ENCODE peak calls at places on chromosome 6, in nine cellular contexts. I is heart right ventricle, V is spleen, K is endothelial cell of umbilical vein, T is fibroblast of lung, X is astrocyte of the spinal cord, M is mucosa of descending colon, L is hepatocyte, P is fibroblast of the aortic adventitia. G is an unnamed sample.

GRCh38 chr6:121686611-121687023 is 251.2 kb downstream of the GJA1 start:
- DNase-seq in K (no peak), T (no peak), M (peak), V (no peak), L (no peak), P (no peak), X (no peak), I (no peak), G (no peak)

GRCh38 chr6:131792091-131792496 is 15.7 kb upstream of the ENPP1 start:
- DNase-seq in K (no peak), X (peak), L (no peak), T (peak), P (no peak), M (no peak), I (no peak), V (no peak), G (no peak)

GRCh38 chr6:16286151-16286522 is 47.8 kb downstream of the GMPR start:
- DNase-seq in T (peak), K (peak), M (no peak), P (peak), L (peak), I (peak), X (peak), V (no peak), G (no peak)

GRCh38 chr6:30544666-30545272 is 11.5 kb downstream of the GNL1 start:
- DNase-seq in K (peak), V (no peak), I (peak), M (no peak), T (peak), P (peak), X (peak), L (peak), G (no peak)

GRCh38 chr6:75691012-75691411 is 58.0 kb upstream of the MYO6 start:
- DNase-seq in P (peak), K (no peak), M (no peak), L (no peak), X (peak), I (no peak), T (peak), V (no peak), G (no peak)

GRCh38 chr6:37516076-37516919 is 16.6 kb upstream of the CCDC167 start:
- DNase-seq in T (no peak), L (peak), K (no peak), M (peak), P (no peak), I (no peak), V (peak), X (peak), G (no peak)

GRCh38 chr6:168292911-168293310 is 26.7 kb downstream of the DACT2 start:
- DNase-seq in L (peak), T (no peak), X (no peak), M (no peak), P (no peak), I (no peak), K (no peak), V (no peak), G (no peak)

GRCh38 chr6:149935246-149935645 is 6.6 kb upstream of the ULBP2 start:
- DNase-seq in M (no peak), V (no peak), L (no peak), K (no peak), P (no peak), X (no peak), I (no peak), T (peak), G (no peak)

GRCh38 chr6:147566244-147566898 is 57.9 kb downstream of the SAMD5 start:
- DNase-seq in I (no peak), L (no peak), P (no peak), X (no peak), T (no peak), M (no peak), V (no peak), K (no peak), G (no peak)

GRCh38 chr6:112979830-112980229 is 632.7 kb downstream of the RFPL4B start:
- DNase-seq in L (peak), T (peak), M (no peak), V (no peak), X (peak), I (peak), P (peak), K (peak), G (no peak)

GRCh38 chr6:30685157-30685976 is 1.1 kb downstream of the PPP1R18 start:
- DNase-seq in P (peak), I (no peak), L (no peak), K (peak), V (peak), T (no peak), M (peak), X (peak), G (no peak)

GRCh38 chr6:125974214-125974866 is 12.0 kb upstream of the TRMT11 start:
- DNase-seq in P (peak), I (no peak), T (peak), M (no peak), X (peak), V (no peak), K (peak), L (peak), G (no peak)

GRCh38 chr6:36724514-36725385 is 27.1 kb downstream of the RAB44 start:
- DNase-seq in T (peak), K (peak), X (peak), L (peak), M (peak), P (peak), V (peak), I (peak), G (no peak)

GRCh38 chr6:36917541-36918193 is 31.9 kb downstream of the C6orf89 start:
- DNase-seq in T (peak), P (peak), I (no peak), L (peak), K (no peak), X (no peak), V (no peak), M (no peak), G (no peak)

GRCh38 chr6:105587349-105588115 is 184.7 kb upstream of the PREP start:
- DNase-seq in K (no peak), L (no peak), V (no peak), X (no peak), M (no peak), I (no peak), T (peak), P (no peak), G (no peak)

GRCh38 chr6:75196051-75196743 is 9.7 kb downstream of the COL12A1 start:
- DNase-seq in V (no peak), T (peak), I (no peak), L (no peak), M (no peak), K (peak), P (peak), X (peak), G (peak)

GRCh38 chr6:16723833-16724232 is 37.4 kb downstream of the ATXN1 start:
- DNase-seq in P (peak), V (no peak), M (no peak), I (no peak), T (peak), L (peak), X (peak), K (peak), G (peak)

GRCh38 chr6:32665621-32666140 is 776 bp downstream of the HLA-DQB1 start:
- DNase-seq in T (no peak), P (no peak), K (no peak), I (no peak), X (no peak), L (no peak), V (no peak), M (no peak), G (no peak)

GRCh38 chr6:123838612-123839279 is 35.1 kb downstream of the NKAIN2 start:
- DNase-seq in T (no peak), X (no peak), L (no peak), K (no peak), V (no peak), P (no peak), I (no peak), M (no peak), G (no peak)

GRCh38 chr6:16747232-16748027 is 13.8 kb downstream of the ATXN1 start:
- DNase-seq in V (no peak), I (no peak), K (no peak), P (peak), X (peak), L (peak), M (no peak), T (peak), G (peak)

GRCh38 chr6:29647927-29648642 is 8.8 kb upstream of the MOG start:
- DNase-seq in L (peak), K (peak), M (no peak), X (peak), I (no peak), T (peak), P (peak), V (no peak), G (no peak)

GRCh38 chr6:73418081-73418741 is 23.6 kb downstream of the DDX43 start:
- DNase-seq in K (no peak), V (no peak), T (peak), P (no peak), I (no peak), L (no peak), X (peak), M (no peak), G (no peak)

GRCh38 chr6:1641391-1641790 is 31.7 kb downstream of the FOXC1 start:
- DNase-seq in M (no peak), L (peak), V (no peak), T (peak), I (no peak), K (no peak), P (no peak), X (no peak), G (peak)

GRCh38 chr6:15296249-15296648 is 50.4 kb downstream of the JARID2 start:
- DNase-seq in M (no peak), V (no peak), T (no peak), X (no peak), P (no peak), L (no peak), I (no peak), K (no peak), G (no peak)

GRCh38 chr6:25972128-25972527 is 9.5 kb downstream of the TRIM38 start:
- DNase-seq in I (no peak), M (no peak), P (no peak), V (no peak), T (no peak), K (no peak), L (no peak), X (no peak), G (no peak)

GRCh38 chr6:38436726-38437465 is 202.8 kb downstream of the BTBD9 start:
- DNase-seq in L (peak), M (no peak), X (peak), T (peak), P (peak), V (no peak), K (peak), I (no peak), G (peak)

GRCh38 chr6:87333591-87334181 is 4.6 kb upstream of the GJB7 start:
- DNase-seq in K (no peak), T (peak), L (no peak), M (no peak), P (peak), V (no peak), I (peak), X (no peak), G (peak)

GRCh38 chr6:133964052-133964451 is 11.0 kb downstream of the TBPL1 start:
- DNase-seq in K (peak), T (peak), V (no peak), L (no peak), I (no peak), P (peak), X (peak), M (no peak), G (peak)

GRCh38 chr6:88008821-88009220 is 38.8 kb upstream of the SPACA1 start:
- DNase-seq in K (no peak), T (peak), V (no peak), M (no peak), P (no peak), I (no peak), X (peak), L (no peak), G (no peak)

GRCh38 chr6:111777357-111777756 is 95.9 kb downstream of the FYN start:
- DNase-seq in T (no peak), M (no peak), X (no peak), V (no peak), L (no peak), I (no peak), K (no peak), P (no peak), G (no peak)

GRCh38 chr6:168709034-168709433 is 268.1 kb downstream of the SMOC2 start:
- DNase-seq in X (no peak), M (no peak), P (no peak), T (no peak), I (no peak), L (no peak), K (no peak), V (no peak), G (no peak)

GRCh38 chr6:23086100-23086499 is 516.7 kb downstream of the HDGFL1 start:
- DNase-seq in L (no peak), M (no peak), X (no peak), I (no peak), V (no peak), T (no peak), P (no peak), K (no peak), G (no peak)

GRCh38 chr6:23077797-23078196 is 508.4 kb downstream of the HDGFL1 start:
- DNase-seq in T (no peak), I (no peak), X (no peak), M (no peak), L (no peak), K (no peak), P (no peak), V (no peak), G (no peak)

GRCh38 chr6:23081701-23082100 is 512.3 kb downstream of the HDGFL1 start:
- DNase-seq in X (no peak), M (no peak), I (no peak), L (no peak), V (no peak), P (no peak), K (no peak), T (no peak), G (no peak)
- TF ChIP-seq CTCF in X (peak), M (no peak), I (no peak), L (no peak), V (no peak), P (peak), K (no peak), T (peak), G (peak)

GRCh38 chr6:140001005-140001404 is 626.6 kb upstream of the CITED2 start:
- DNase-seq in K (no peak), I (no peak), L (no peak), P (peak), V (no peak), T (no peak), X (no peak), M (no peak), G (no peak)

GRCh38 chr6:140002406-140003022 is 628.1 kb upstream of the CITED2 start:
- DNase-seq in P (peak), M (no peak), L (no peak), X (no peak), I (no peak), K (no peak), V (no peak), T (no peak), G (no peak)

GRCh38 chr6:139996253-139996834 is 621.9 kb upstream of the CITED2 start:
- DNase-seq in T (peak), X (no peak), I (no peak), M (no peak), P (no peak), V (no peak), K (no peak), L (peak), G (no peak)

GRCh38 chr6:140003217-140003616 is 628.8 kb upstream of the CITED2 start:
- DNase-seq in T (no peak), M (no peak), P (no peak), I (no peak), K (no peak), L (no peak), X (no peak), V (no peak), G (no peak)

DNA sequence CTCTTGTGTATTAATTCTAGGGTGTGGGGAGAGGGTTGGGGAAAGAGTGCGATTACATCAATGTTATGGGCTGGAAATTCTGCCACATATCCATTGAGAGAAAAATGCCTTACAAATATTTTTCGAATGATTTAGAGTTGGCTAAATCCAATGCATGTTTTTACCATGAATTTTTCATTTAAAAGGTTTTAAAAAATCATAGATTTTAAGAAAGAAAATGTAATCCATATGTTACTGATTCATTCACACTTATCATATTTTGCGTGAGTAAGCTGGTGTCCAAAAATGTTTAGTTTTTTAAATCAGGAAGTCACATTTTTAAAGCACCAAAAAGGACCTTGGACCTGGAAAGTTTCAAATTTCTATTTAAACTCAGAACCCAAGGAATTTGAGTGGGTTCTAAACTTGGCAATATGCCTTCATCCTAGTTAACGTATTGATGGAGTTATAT is 627.4 kb upstream of the CITED2 start:
- DNase-seq in M (no peak), L (no peak), T (peak), V (no peak), P (peak), K (no peak), X (peak), I (no peak), G (no peak)
- H3K4me3 ChIP-seq in M (no peak), L (no peak), T (no peak), V (no peak), P (no peak), K (no peak), X (no peak), I (no peak), G (no peak)

DNA sequence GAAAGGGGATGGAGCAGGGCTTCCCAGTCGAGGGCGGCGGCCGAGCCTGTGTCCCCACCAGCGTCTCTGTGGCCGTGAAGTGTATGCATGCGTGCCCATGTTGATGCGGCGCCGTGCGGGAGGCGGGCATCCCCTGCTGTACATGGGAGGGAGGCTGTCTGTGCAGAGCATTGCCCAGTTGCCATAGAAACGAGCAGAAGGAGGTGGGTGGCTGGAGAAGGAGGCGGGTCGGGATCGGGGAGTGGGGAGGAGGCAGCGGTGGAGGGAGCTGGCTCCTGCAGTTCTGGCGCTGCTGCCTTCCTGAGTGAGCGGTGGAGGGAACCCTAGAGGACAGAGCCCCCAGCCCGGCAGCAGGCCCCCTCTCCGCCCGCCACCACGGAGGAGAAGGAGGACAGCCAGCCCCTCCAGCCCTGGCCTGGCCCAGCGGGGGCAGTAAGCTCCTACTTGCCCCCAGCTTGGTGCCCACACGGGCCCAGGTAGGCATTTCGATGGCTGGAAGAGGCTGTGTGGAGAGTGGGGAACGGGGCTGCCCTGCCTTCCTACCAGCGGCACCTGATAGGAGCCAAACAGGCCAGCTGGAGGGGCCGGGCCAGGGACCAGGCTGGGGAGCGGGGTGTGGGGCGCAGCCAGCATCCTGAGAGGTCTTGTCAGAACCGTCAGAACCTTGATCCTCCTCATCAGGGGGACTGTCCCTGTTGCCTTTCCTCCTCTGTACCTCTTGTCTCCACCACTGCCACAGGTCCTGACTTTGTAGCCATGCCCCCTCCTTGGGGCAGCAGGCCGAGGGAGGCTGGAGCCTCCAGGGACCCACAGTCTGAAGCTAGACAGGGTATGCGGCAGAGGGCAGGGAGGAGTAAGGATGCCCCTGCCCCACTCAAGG is 41.3 kb downstream of the SPDEF start:
- DNase-seq in X (peak), L (peak), T (peak), M (no peak), I (peak), K (no peak), V (peak), P (peak), G (no peak)
- TF ChIP-seq CTCF in X (no peak), L (no peak), T (peak), M (no peak), I (peak), K (no peak), V (no peak), P (no peak), G (no peak)

DNA sequence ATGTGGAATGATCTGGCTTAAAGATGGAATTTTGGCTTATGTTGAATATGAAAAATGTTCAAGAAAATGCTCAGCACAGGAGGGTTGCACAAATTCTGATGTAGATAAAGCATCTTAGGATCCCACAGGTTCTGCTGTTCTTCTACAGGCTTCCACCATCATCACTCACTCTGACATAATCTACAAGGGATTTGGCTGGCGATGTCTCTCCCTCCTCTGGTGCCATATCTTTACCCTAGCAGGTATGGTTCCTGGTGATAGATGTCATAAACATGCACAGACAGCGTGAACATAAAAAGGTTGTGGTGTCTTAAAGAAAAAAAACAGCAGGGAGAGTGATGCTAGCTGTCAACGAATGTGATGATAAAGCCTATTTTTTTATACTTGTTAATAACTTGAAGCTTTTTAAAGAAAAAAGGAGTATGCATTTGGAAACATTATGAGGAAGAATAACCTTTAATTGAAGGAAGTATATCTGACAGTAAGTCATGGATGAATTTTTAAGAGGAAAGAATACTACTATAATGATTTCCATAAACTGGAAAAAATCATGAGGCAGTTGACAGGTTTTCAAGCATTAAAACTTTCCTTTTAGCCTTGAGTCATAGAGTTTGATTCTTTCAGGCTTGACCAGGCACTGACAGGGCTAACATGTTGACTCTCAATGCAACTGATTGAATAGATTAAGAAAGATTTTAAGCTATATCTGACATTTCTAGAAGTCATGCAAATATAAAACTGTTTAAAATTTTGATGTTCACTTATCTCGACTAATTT is 50.1 kb downstream of the OGFRL1 start:
- DNase-seq in K (no peak), X (no peak), T (no peak), P (no peak), V (no peak), I (no peak), L (no peak), M (no peak), G (no peak)
- H3K4me3 ChIP-seq in K (no peak), X (no peak), T (no peak), P (no peak), V (no peak), I (no peak), L (no peak), M (no peak), G (no peak)

GRCh38 chr6:160222491-160222890 is 36.1 kb downstream of the SLC22A2 start:
- DNase-seq in X (no peak), P (no peak), T (no peak), V (no peak), L (no peak), M (no peak), I (no peak), K (no peak), G (no peak)

GRCh38 chr6:160221918-160222317 is 36.7 kb downstream of the SLC22A2 start:
- DNase-seq in K (no peak), T (no peak), M (no peak), V (no peak), P (no peak), X (no peak), I (no peak), L (no peak), G (no peak)

GRCh38 chr6:160224599-160225237 is 33.9 kb downstream of the SLC22A2 start:
- DNase-seq in P (no peak), V (no peak), M (no peak), X (no peak), I (no peak), L (no peak), T (no peak), K (no peak), G (no peak)

GRCh38 chr6:160217863-160218262 is 40.8 kb downstream of the SLC22A2 start:
- DNase-seq in K (no peak), I (no peak), P (no peak), M (no peak), T (no peak), X (no peak), L (no peak), V (no peak), G (no peak)

GRCh38 chr6:160221423-160221822 is 37.2 kb downstream of the SLC22A2 start:
- DNase-seq in K (no peak), T (peak), M (no peak), X (no peak), L (peak), P (no peak), I (no peak), V (no peak), G (no peak)
- TF ChIP-seq CTCF in K (no peak), T (no peak), M (no peak), X (no peak), L (peak), P (no peak), I (no peak), V (no peak), G (peak)

G was measured in retinal pigment epithelial cell.